ENCODE peak calls at places on chromosomes 5 and 9, in five cellular contexts. F is K562, K is stomach, J is H54, Q is HepG2. N is an unnamed sample.

GRCh38 chr9:109086221-109086620 is 33.5 kb downstream of the TMEM245 start:
- DNase-seq in K (no peak), J (no peak), F (no peak), Q (no peak), N (peak)

GRCh38 chr5:153767221-153768218 is 271.2 kb downstream of the FAM114A2 start:
- DNase-seq in J (no peak), K (no peak), Q (no peak), F (no peak), N (no peak)

GRCh38 chr5:169153405-169153804 is 147.5 kb downstream of the SLIT3 start:
- DNase-seq in Q (no peak), J (no peak), K (no peak), F (no peak), N (no peak)

GRCh38 chr9:16207161-16207560 is 654.3 kb downstream of the CCDC171 start:
- DNase-seq in J (no peak), F (no peak), K (no peak), Q (no peak), N (no peak)

GRCh38 chr5:148397968-148398595 is 14.3 kb downstream of the FBXO38 start:
- DNase-seq in K (no peak), F (peak), Q (peak), J (no peak), N (no peak)

GRCh38 chr9:136109351-136110081 is 9.2 kb downstream of the TMEM250 start:
- DNase-seq in K (peak), J (peak), F (peak), Q (no peak), N (peak)

GRCh38 chr5:173474881-173475287 is 141.6 kb downstream of the BOD1 start:
- DNase-seq in J (no peak), K (no peak), F (no peak), Q (no peak), N (no peak)

GRCh38 chr9:134710271-134710540 is 68.6 kb downstream of the COL5A1 start:
- DNase-seq in Q (no peak), K (no peak), J (no peak), F (no peak), N (no peak)

GRCh38 chr5:108046955-108047670 is 334.8 kb downstream of the FBXL17 start:
- DNase-seq in Q (no peak), K (no peak), J (no peak), F (no peak), N (no peak)

GRCh38 chr5:180139731-180140626 is 68.4 kb upstream of the RNF130 start:
- DNase-seq in K (peak), J (no peak), F (no peak), Q (no peak), N (no peak)

GRCh38 chr5:106311230-106311629 is 1359.5 kb downstream of the EFNA5 start:
- DNase-seq in J (no peak), F (no peak), K (no peak), Q (no peak), N (no peak)

GRCh38 chr5:150601774-150602345 is 38.6 kb upstream of the SYNPO start:
- DNase-seq in F (no peak), K (no peak), Q (no peak), J (no peak), N (no peak)

GRCh38 chr5:177457239-177458121 is 10.9 kb downstream of the PRR7 start:
- DNase-seq in J (peak), F (peak), K (peak), Q (peak), N (peak)

GRCh38 chr9:122265265-122265900 is 701 bp downstream of the MRRF start:
- DNase-seq in Q (peak), J (peak), F (no peak), K (no peak), N (peak)

GRCh38 chr9:124098141-124098905 is 86.8 kb downstream of the LHX2 start:
- DNase-seq in J (no peak), F (no peak), K (no peak), Q (no peak), N (no peak)

GRCh38 chr5:57538341-57538955 is 55.8 kb upstream of the ACTBL2 start:
- DNase-seq in K (no peak), F (no peak), J (peak), Q (no peak), N (no peak)

GRCh38 chr5:41270423-41271251 is 57.3 kb upstream of the C6 start:
- DNase-seq in Q (peak), K (peak), J (peak), F (no peak), N (peak)

GRCh38 chr5:143898381-143898780 is 86.4 kb downstream of the HMHB1 start:
- DNase-seq in K (no peak), J (no peak), Q (no peak), F (no peak), N (no peak)

GRCh38 chr5:56233230-56233629 is at the start of gene ANKRD55:
- DNase-seq in K (no peak), Q (no peak), J (no peak), F (no peak), N (no peak)

GRCh38 chr5:16995372-16995771 is 59.3 kb upstream of the MYO10 start:
- DNase-seq in K (no peak), Q (no peak), F (no peak), J (no peak), N (no peak)

GRCh38 chr5:96381526-96381925 is 51.5 kb downstream of the PCSK1 start:
- DNase-seq in F (no peak), J (no peak), K (no peak), Q (peak), N (no peak)

GRCh38 chr5:104540448-104540847 is 977.9 kb upstream of the NUDT12 start:
- DNase-seq in K (no peak), F (no peak), J (no peak), Q (no peak), N (no peak)

GRCh38 chr9:92686954-92687353 is 17.0 kb upstream of the IPPK start:
- DNase-seq in Q (peak), F (peak), K (no peak), J (no peak), N (peak)

GRCh38 chr5:54868511-54869483 is 116.6 kb downstream of the ESM1 start:
- DNase-seq in Q (no peak), F (no peak), K (no peak), J (no peak), N (no peak)

GRCh38 chr9:134655101-134655500 is 13.5 kb downstream of the COL5A1 start:
- DNase-seq in Q (no peak), J (no peak), K (no peak), F (no peak), N (no peak)

GRCh38 chr9:138008081-138008841 is 130.7 kb downstream of the CACNA1B start:
- DNase-seq in K (peak), F (no peak), Q (no peak), J (peak), N (no peak)

GRCh38 chr5:180095545-180095944 is 24.0 kb upstream of the RNF130 start:
- DNase-seq in K (no peak), Q (no peak), F (no peak), J (no peak), N (no peak)

GRCh38 chr5:32709789-32710334 is 1.3 kb upstream of the NPR3 start:
- DNase-seq in Q (peak), F (peak), K (peak), J (peak), N (peak)

GRCh38 chr9:83024501-83025125 is 38.3 kb downstream of the RASEF start:
- DNase-seq in K (no peak), Q (no peak), F (no peak), J (no peak), N (no peak)

GRCh38 chr9:130445268-130445983 is 665 bp downstream of the ASS1 start:
- DNase-seq in Q (peak), F (no peak), J (peak), K (peak), N (peak)

GRCh38 chr9:111029260-111029659 is 9.0 kb downstream of the LPAR1 start:
- DNase-seq in Q (no peak), J (no peak), K (no peak), F (no peak), N (no peak)

GRCh38 chr9:101028346-101029299 is at the start of gene PLPPR1:
- DNase-seq in Q (peak), F (no peak), K (peak), J (no peak), N (peak)

GRCh38 chr5:140926211-140926902 is at the start of gene PCDHAC1:
- DNase-seq in J (peak), Q (no peak), F (no peak), K (peak), N (peak)

GRCh38 chr5:92838253-92838652 is 742.8 kb downstream of the NR2F1-AS1 start:
- DNase-seq in K (no peak), J (no peak), F (no peak), Q (peak), N (peak)

GRCh38 chr9:111952559-111952958 is 55.9 kb downstream of the UGCG start:
- DNase-seq in K (no peak), F (no peak), Q (no peak), J (peak), N (no peak)

GRCh38 chr5:124732349-124732875 is 14.0 kb downstream of the ZNF608 start:
- DNase-seq in F (no peak), K (no peak), J (no peak), Q (no peak), N (no peak)

GRCh38 chr5:151523335-151523734 is 67.8 kb downstream of the FAT2 start:
- DNase-seq in Q (peak), F (peak), J (peak), K (no peak), N (peak)

GRCh38 chr9:135137398-135137832 is 49.9 kb downstream of the OLFM1 start:
- DNase-seq in K (no peak), J (peak), F (peak), Q (no peak), N (no peak)

DNA sequence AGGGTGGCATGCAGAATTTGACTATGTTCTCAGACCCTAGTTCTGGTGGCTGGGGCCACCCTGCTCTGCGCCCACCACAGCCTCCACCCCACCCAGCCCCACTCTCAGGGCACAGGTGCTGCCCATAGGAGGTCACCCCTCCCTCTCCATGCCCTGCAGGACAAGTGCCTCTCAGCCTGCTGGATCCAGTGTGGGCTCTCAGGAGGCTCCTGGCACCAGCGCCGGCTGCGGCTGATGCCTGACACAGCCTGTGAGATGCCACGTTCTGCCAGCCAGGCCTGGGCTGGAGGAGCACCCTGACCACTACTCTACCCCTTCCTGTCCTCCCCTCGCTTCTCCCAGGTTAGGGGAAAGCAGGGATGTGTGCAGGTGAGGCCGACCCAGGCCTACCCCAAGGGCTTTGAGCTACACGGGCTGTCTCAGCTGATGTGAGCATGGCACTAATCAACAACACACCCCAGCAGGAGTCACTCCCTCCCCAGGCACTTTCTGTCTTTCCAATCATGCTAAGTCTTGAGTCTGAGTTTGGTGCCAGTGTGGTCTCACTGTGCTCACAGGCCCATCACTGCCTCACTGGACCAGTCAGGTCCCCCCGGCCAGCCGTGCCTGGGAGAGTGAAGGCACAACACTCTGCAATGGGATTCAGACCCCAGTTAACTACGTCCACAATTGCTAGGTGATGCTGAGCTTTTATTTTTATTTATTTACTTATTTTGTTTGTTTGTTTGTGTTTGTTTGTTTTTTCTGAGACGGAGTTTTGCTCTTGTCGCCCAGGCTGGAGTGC is 12.1 kb upstream of the BARX1 start:
- DNase-seq in F (no peak), K (no peak), Q (no peak), J (no peak), N (no peak)
- TF ChIP-seq POLR2A in F (no peak), K (no peak), Q (no peak), J (no peak), N (no peak)

DNA sequence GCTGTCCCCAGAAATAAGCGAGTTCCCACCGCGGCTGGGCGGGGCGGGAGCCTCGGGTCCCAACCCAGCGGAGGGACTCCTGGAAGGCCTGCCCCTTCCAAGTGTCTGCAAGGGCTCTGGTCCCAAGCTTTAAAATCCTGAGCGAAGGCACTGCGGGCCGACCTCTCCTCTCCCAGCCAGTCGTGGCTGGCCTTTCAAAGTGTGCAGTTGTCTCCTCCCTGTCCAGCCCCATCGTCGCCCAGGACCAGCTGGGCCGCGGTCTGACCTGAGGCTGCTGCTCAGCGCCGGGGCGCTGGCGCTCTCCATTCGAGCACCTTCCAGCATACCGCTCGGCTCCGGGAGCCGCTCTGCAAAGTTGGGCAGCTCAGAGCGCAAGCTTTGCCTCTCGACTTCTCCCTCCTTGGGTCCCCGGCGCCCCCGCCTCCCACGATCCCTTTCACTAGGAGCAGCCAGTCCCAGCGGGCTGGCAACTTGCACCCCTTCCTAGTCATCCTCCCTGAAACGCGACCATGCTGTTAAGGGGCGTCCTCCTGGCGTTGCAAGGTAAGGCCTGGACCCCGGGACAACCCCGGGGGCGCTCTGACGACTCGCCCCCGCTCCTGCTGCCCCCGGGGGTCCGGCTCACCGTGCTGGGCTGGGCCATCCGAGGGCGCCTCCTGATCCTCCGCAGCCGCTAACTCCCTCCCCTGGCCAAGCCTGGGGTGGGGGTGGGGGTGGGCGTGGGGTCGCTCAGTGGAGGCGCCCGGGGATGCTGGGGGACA is at the start of gene MAMDC2:
- DNase-seq in F (no peak), K (peak), Q (no peak), J (peak), N (no peak)
- TF ChIP-seq POLR2A in F (no peak), K (no peak), Q (no peak), J (peak), N (no peak)

DNA sequence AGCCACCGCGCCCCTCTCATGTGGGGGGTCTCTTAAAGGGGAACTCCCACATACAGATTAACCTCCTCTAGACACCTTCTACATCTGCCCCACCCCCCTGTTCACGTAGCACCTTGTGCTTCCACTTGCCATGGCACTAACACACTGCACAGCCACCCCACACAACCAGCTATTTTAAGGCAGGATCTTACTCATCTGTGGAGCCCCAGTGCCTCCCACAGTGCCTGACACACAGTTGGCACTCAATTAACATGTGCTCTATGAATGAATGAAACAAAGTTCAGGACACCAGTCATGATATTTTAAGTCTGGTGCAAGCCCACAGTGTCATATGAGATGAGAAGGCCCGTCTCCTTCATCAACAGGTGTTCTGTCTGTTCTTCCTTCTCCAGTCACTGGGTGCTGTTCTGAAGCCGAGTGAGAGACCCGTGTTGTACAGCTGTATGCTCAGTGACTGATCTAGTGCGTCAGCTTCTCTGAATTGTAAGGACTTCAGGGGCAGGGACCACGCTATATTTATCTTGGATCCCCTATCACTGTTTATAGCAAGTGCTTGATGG is 149.1 kb downstream of the TLE1 start:
- DNase-seq in J (no peak), Q (no peak), K (no peak), F (no peak), N (no peak)
- TF ChIP-seq POLR2A in J (no peak), Q (no peak), K (no peak), F (no peak), N (no peak)

DNA sequence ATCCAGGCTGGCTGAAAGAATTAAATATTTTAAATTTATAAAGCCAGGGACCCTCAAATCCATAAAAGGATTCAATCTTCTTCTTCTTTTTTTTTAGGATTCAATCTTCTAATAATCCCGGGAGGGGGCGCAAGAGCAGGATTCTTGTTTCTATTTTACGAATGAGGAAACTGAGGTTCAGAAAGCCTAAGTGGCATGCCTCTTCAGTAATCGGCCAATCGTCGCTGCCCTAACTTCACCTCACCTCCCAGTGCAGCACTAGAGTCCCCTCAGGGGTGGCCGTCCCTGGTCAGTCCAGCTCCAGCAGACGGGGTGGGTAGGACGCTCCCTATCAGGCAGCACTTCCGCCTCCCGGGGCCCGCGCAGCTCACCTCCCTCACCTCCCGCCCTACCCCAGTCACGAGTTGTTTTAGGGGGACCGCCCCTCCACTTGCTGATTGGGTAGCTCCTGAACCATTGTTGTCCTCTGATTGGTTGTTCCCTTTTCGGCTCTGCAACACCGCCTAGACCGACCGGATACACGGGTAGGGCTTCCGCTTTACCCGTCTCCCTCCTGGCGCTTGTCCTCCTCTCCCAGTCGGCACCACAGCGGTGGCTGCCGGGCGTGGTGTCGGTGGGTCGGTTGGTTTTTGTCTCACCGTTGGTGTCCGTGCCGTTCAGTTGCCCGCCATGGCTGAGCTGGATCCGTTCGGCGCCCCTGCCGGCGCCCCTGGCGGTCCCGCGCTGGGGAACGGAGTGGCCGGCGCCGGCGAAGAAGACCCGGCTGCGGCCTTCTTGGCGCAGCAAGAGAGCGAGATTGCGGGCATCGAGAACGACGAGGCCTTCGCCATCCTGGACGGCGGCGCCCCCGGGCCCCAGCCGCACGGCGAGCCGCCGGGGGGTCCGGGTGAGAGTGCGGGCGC is at the start of gene CLTA:
- DNase-seq in K (peak), Q (peak), F (peak), J (peak), N (peak)
- TF ChIP-seq POLR2A in K (no peak), Q (peak), F (peak), J (peak), N (peak)

GRCh38 chr9:72353455-72354116 is 11.4 kb downstream of the ZFAND5 start:
- DNase-seq in F (no peak), Q (peak), K (no peak), J (no peak), N (no peak)
- TF ChIP-seq POLR2A in F (peak), Q (no peak), K (no peak), J (no peak), N (no peak)